ENCODE peak calls at places on chromosomes 11 and 22, in eight cellular contexts. G, X, P, K, N, E, O and T are unnamed samples.

GRCh38 chr11:8097926-8098325 is 16.9 kb downstream of the TUB start:
- DNase-seq in G (no peak), X (no peak), P (no peak), K (peak; percentile 48), N (no peak), E (no peak), O (no peak), T (no peak)

GRCh38 chr11:63918576-63919171 is 1.7 kb upstream of the RCOR2 start:
- DNase-seq in G (no peak), X (no peak), P (peak; percentile 45), K (no peak), N (peak; percentile 30), E (no peak), O (no peak), T (peak; percentile 60)

GRCh38 chr22:22710719-22711531 is 66.5 kb downstream of the GGTLC2 start:
- DNase-seq in G (peak; percentile 58), X (peak; percentile 77), P (peak; percentile 28), K (peak; percentile 71), N (no peak), E (no peak), O (peak; percentile 47), T (peak; percentile 70)

GRCh38 chr11:121523581-121524232 is 70.9 kb upstream of the SORL1-AS1 start:
- DNase-seq in G (no peak), X (no peak), P (no peak), K (no peak), N (no peak), E (no peak), O (no peak), T (no peak)

GRCh38 chr11:82996966-82997606 is 74.6 kb downstream of the RAB30 start:
- DNase-seq in G (no peak), X (no peak), P (no peak), K (no peak), N (no peak), E (peak; percentile 24), O (no peak), T (no peak)

GRCh38 chr11:114154271-114155047 is 94.9 kb downstream of the ZBTB16 start:
- DNase-seq in G (peak; percentile 86), X (no peak), P (peak; percentile 60), K (no peak), N (peak; percentile 99), E (peak; percentile 58), O (no peak), T (peak; percentile 79)

GRCh38 chr22:31739795-31740201 is 10.1 kb downstream of the PRR14L start:
- DNase-seq in G (no peak), X (no peak), P (no peak), K (peak; percentile 77), N (no peak), E (no peak), O (no peak), T (no peak)

GRCh38 chr11:66338276-66339162 is 2.3 kb upstream of the RIN1 start:
- DNase-seq in G (no peak), X (no peak), P (no peak), K (no peak), N (no peak), E (no peak), O (no peak), T (no peak)

GRCh38 chr11:7892751-7893356 is 38.2 kb downstream of the OR10A6 start:
- DNase-seq in G (no peak), X (no peak), P (peak; percentile 79), K (no peak), N (peak; percentile 83), E (peak; percentile 49), O (no peak), T (no peak)

GRCh38 chr22:26431151-26431995 is 2.3 kb downstream of the ASPHD2 start:
- DNase-seq in G (no peak), X (no peak), P (no peak), K (no peak), N (no peak), E (no peak), O (no peak), T (no peak)

GRCh38 chr11:104033561-104033960 is 2.9 kb upstream of the DDI1 start:
- DNase-seq in G (no peak), X (no peak), P (no peak), K (no peak), N (peak; percentile 47), E (no peak), O (no peak), T (no peak)

GRCh38 chr11:114171257-114172054 is 111.9 kb downstream of the ZBTB16 start:
- DNase-seq in G (peak; percentile 98), X (no peak), P (no peak), K (peak; percentile 99), N (peak; percentile 87), E (no peak), O (no peak), T (peak; percentile 99)

GRCh38 chr22:29635734-29636357 is 32.4 kb downstream of the NF2 start:
- DNase-seq in G (no peak), X (no peak), P (peak; percentile 77), K (no peak), N (peak; percentile 79), E (peak; percentile 39), O (no peak), T (no peak)

GRCh38 chr11:28529046-28529445 is 420.9 kb downstream of the METTL15 start:
- DNase-seq in G (no peak), X (no peak), P (peak; percentile 55), K (no peak), N (peak; percentile 62), E (no peak), O (no peak), T (no peak)

GRCh38 chr11:91199866-91200265 is 977.0 kb upstream of the CHORDC1 start:
- DNase-seq in G (no peak), X (no peak), P (no peak), K (no peak), N (peak; percentile 12), E (no peak), O (no peak), T (no peak)

GRCh38 chr11:128416976-128417375 is 170.4 kb downstream of the ETS1 start:
- DNase-seq in G (no peak), X (no peak), P (no peak), K (no peak), N (no peak), E (no peak), O (no peak), T (no peak)

GRCh38 chr22:38657248-38657909 is 941 bp downstream of the CBY1 start:
- DNase-seq in G (no peak), X (peak; percentile 17), P (peak; percentile 47), K (no peak), N (peak; percentile 20), E (peak; percentile 59), O (peak; percentile 34), T (no peak)

GRCh38 chr11:33663121-33663520 is 37.5 kb downstream of the C11orf91 start:
- DNase-seq in G (peak; percentile 7), X (no peak), P (no peak), K (no peak), N (no peak), E (no peak), O (no peak), T (no peak)
- H3K4me3 ChIP-seq in G (no peak overlapping the region), X (no peak overlapping the region), P (no peak overlapping the region), K (no peak overlapping the region), N (no peak overlapping the region), E (no peak overlapping the region), O (no peak overlapping the region), T (no peak overlapping the region)

GRCh38 chr11:112437096-112437495 is 176.4 kb upstream of the PLET1 start:
- DNase-seq in G (no peak), X (no peak), P (no peak), K (no peak), N (no peak), E (no peak), O (no peak), T (no peak)

GRCh38 chr11:112439614-112440013 is 179.0 kb upstream of the PLET1 start:
- DNase-seq in G (no peak), X (no peak), P (no peak), K (no peak), N (no peak), E (no peak), O (no peak), T (no peak)

GRCh38 chr11:112440518-112440917 is 179.9 kb upstream of the PLET1 start:
- DNase-seq in G (no peak), X (no peak), P (no peak), K (no peak), N (no peak), E (peak; percentile 19), O (no peak), T (no peak)
- H3K9me3 ChIP-seq in G (no peaks in the 10 kb centered on the region), X (no peaks in the 10 kb centered on the region), P (no peaks in the 10 kb centered on the region), K (peaks cover 10% of the 10 kb centered on the region), N (no peaks in the 10 kb centered on the region), E (no peaks in the 10 kb centered on the region), O (no peaks in the 10 kb centered on the region), T (peaks cover 22% of the 10 kb centered on the region)

GRCh38 chr22:37383342-37383741 is 43.9 kb downstream of the ELFN2 start:
- DNase-seq in G (no peak), X (no peak), P (peak; percentile 48), K (no peak), N (no peak), E (no peak), O (no peak), T (no peak)

GRCh38 chr22:37378642-37379058 is 48.6 kb downstream of the ELFN2 start:
- DNase-seq in G (no peak), X (no peak), P (peak; percentile 48), K (no peak), N (no peak), E (no peak), O (no peak), T (no peak)

GRCh38 chr22:37379716-37380115 is 47.6 kb downstream of the ELFN2 start:
- DNase-seq in G (no peak), X (no peak), P (no peak), K (no peak), N (no peak), E (no peak), O (no peak), T (no peak)

GRCh38 chr22:37379085-37379484 is 48.2 kb downstream of the ELFN2 start:
- DNase-seq in G (no peak), X (no peak), P (no peak), K (no peak), N (no peak), E (no peak), O (no peak), T (no peak)

DNA sequence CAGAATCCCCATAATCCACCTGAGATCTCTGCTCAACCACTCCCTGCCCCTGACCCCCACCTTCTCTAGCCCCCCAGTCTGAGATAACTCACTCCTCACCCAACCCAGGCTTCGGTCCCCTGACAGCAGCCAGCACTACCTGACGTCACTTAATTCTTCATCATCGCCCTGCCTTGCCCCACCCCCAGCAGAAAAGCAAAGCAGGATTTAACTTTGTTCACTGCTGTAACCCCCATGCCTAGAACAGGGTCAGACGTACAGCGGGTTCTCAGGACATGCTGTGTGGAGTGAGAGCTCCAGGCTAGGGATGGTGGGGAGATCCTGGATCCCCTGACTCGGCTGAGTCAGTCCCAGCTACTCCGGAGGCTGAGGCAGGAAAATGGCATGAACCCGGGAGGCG is 45.8 kb downstream of the ELFN2 start:
- DNase-seq in G (no peak), X (no peak), P (peak; percentile 49), K (no peak), N (peak; percentile 25), E (peak; percentile 27), O (no peak), T (no peak)
- H3K4me3 ChIP-seq in G (no peak overlapping the region), X (no peak overlapping the region), P (no peak overlapping the region), K (no peak overlapping the region), N (no peak overlapping the region), E (no peak overlapping the region), O (no peak overlapping the region), T (no peak overlapping the region)

DNA sequence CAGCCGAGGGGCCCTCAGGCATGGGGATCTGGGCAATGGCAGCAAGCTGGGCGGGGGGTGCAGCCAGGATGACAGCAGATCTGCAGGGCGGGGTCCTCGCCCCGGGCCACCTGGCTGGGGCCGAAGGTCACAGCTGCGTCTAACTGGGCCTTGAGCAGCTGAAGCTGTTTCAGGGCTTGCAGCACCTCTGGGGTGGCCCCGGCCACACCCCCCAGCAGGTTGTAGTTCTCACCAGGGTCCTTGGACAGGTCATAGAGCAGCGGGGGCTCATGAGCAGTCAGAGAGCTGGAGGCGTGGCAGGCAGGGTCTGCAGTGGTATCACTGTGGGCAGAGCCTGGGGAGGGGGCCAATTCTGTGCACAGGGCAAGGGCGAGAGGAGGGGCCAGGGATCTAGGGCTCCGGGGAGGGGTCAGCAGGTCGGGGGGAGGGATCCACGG is 2.8 kb downstream of the ARSA start:
- DNase-seq in G (no peak), X (no peak), P (no peak), K (no peak), N (no peak), E (no peak), O (no peak), T (peak; percentile 54)
- H3K9me3 ChIP-seq in G (no peaks in the 10 kb centered on the region), X (no peaks in the 10 kb centered on the region), P (no peaks in the 10 kb centered on the region), K (no peaks in the 10 kb centered on the region), N (no peaks in the 10 kb centered on the region), E (no peaks in the 10 kb centered on the region), O (no peaks in the 10 kb centered on the region), T (no peaks in the 10 kb centered on the region)